ENCODE peak calls at places on chromosomes 4 and X, in nine cellular contexts. One of them, this sample, is unnamed. For H3K4me1, the result is how much of the 10 kb centered on the place peaks cover.

GRCh38 chr4:7165874-7166201 is 26.5 kb upstream of the SORCS2 start:
- DNase-seq in aorta: peak
- DNase-seq in upper lobe of right lung: peak
- DNase-seq in A549: no peak
- DNase-seq in Karpas-422: no peak
- DNase-seq in tibial artery: no peak
- DNase-seq in tibial nerve: peak
- DNase-seq in pancreas: no peak
- DNase-seq in breast epithelium: no peak
- DNase-seq in this sample: no peak

GRCh38 chr4:103482471-103482870 is 237.3 kb downstream of the TACR3 start:
- DNase-seq in breast epithelium: no peak
- DNase-seq in aorta: no peak
- DNase-seq in A549: no peak
- DNase-seq in upper lobe of right lung: no peak
- DNase-seq in tibial nerve: no peak
- DNase-seq in Karpas-422: no peak
- DNase-seq in pancreas: no peak
- DNase-seq in tibial artery: no peak
- DNase-seq in this sample: no peak

GRCh38 chr4:76665139-76665538 is 230.1 kb downstream of the SHROOM3 start:
- DNase-seq in Karpas-422: no peak
- DNase-seq in aorta: no peak
- DNase-seq in breast epithelium: no peak
- DNase-seq in tibial nerve: no peak
- DNase-seq in A549: peak
- DNase-seq in pancreas: no peak
- DNase-seq in tibial artery: no peak
- DNase-seq in upper lobe of right lung: no peak
- DNase-seq in this sample: no peak

GRCh38 chr4:184392748-184393334 is 81.5 kb downstream of the IRF2 start:
- DNase-seq in Karpas-422: no peak
- DNase-seq in A549: no peak
- DNase-seq in tibial nerve: no peak
- DNase-seq in breast epithelium: no peak
- DNase-seq in pancreas: no peak
- DNase-seq in upper lobe of right lung: no peak
- DNase-seq in aorta: no peak
- DNase-seq in tibial artery: peak
- DNase-seq in this sample: no peak

GRCh38 chr4:88690355-88690754 is 7.3 kb downstream of the NAP1L5 start:
- DNase-seq in tibial nerve: no peak
- DNase-seq in tibial artery: no peak
- DNase-seq in breast epithelium: no peak
- DNase-seq in A549: peak
- DNase-seq in pancreas: no peak
- DNase-seq in aorta: no peak
- DNase-seq in upper lobe of right lung: no peak
- DNase-seq in Karpas-422: no peak
- DNase-seq in this sample: no peak

GRCh38 chrX:56564182-56564885 is 907 bp downstream of the UBQLN2 start:
- DNase-seq in breast epithelium: no peak
- DNase-seq in pancreas: no peak
- DNase-seq in tibial nerve: no peak
- DNase-seq in upper lobe of right lung: peak
- DNase-seq in aorta: no peak
- DNase-seq in A549: peak
- DNase-seq in Karpas-422: peak
- DNase-seq in tibial artery: no peak
- DNase-seq in this sample: peak

GRCh38 chr4:90495211-90495610 is 368.0 kb downstream of the CCSER1 start:
- DNase-seq in pancreas: no peak
- DNase-seq in tibial nerve: no peak
- DNase-seq in Karpas-422: no peak
- DNase-seq in tibial artery: no peak
- DNase-seq in breast epithelium: no peak
- DNase-seq in aorta: no peak
- DNase-seq in upper lobe of right lung: no peak
- DNase-seq in A549: no peak
- DNase-seq in this sample: no peak

GRCh38 chrX:70453024-70453618 is 8.5 kb downstream of the DLG3 start:
- DNase-seq in tibial nerve: no peak
- DNase-seq in tibial artery: no peak
- DNase-seq in pancreas: no peak
- DNase-seq in A549: no peak
- DNase-seq in aorta: no peak
- DNase-seq in breast epithelium: no peak
- DNase-seq in Karpas-422: peak
- DNase-seq in upper lobe of right lung: no peak
- DNase-seq in this sample: no peak

GRCh38 chrX:28665778-28666177 is 78.5 kb downstream of the IL1RAPL1 start:
- DNase-seq in Karpas-422: no peak
- DNase-seq in pancreas: no peak
- DNase-seq in tibial artery: no peak
- DNase-seq in A549: no peak
- DNase-seq in upper lobe of right lung: no peak
- DNase-seq in tibial nerve: no peak
- DNase-seq in aorta: no peak
- DNase-seq in breast epithelium: no peak
- DNase-seq in this sample: no peak

GRCh38 chr4:164021947-164022346 is 527.5 kb downstream of the TMA16 start:
- DNase-seq in pancreas: no peak
- DNase-seq in aorta: no peak
- DNase-seq in Karpas-422: no peak
- DNase-seq in breast epithelium: no peak
- DNase-seq in upper lobe of right lung: no peak
- DNase-seq in A549: no peak
- DNase-seq in tibial nerve: no peak
- DNase-seq in tibial artery: no peak
- DNase-seq in this sample: no peak

GRCh38 chr4:172998527-172999469 is 169.8 kb upstream of the GALNT7 start:
- DNase-seq in tibial artery: no peak
- DNase-seq in breast epithelium: no peak
- DNase-seq in upper lobe of right lung: no peak
- DNase-seq in pancreas: no peak
- DNase-seq in Karpas-422: no peak
- DNase-seq in A549: peak
- DNase-seq in aorta: no peak
- DNase-seq in tibial nerve: no peak
- DNase-seq in this sample: no peak

GRCh38 chr4:15100994-15101695 is 98.9 kb downstream of the CPEB2 start:
- DNase-seq in upper lobe of right lung: no peak
- DNase-seq in A549: no peak
- DNase-seq in pancreas: no peak
- DNase-seq in Karpas-422: no peak
- DNase-seq in breast epithelium: no peak
- DNase-seq in tibial nerve: no peak
- DNase-seq in aorta: no peak
- DNase-seq in tibial artery: no peak
- DNase-seq in this sample: no peak

GRCh38 chrX:114675365-114675764 is 91.5 kb downstream of the HTR2C start:
- DNase-seq in tibial artery: no peak
- DNase-seq in aorta: no peak
- DNase-seq in Karpas-422: no peak
- DNase-seq in tibial nerve: no peak
- DNase-seq in breast epithelium: no peak
- DNase-seq in A549: no peak
- DNase-seq in upper lobe of right lung: no peak
- DNase-seq in pancreas: no peak
- DNase-seq in this sample: no peak

GRCh38 chr4:144583658-144584057 is 62.3 kb upstream of the HHIP start:
- DNase-seq in tibial artery: no peak
- DNase-seq in upper lobe of right lung: no peak
- DNase-seq in tibial nerve: no peak
- DNase-seq in breast epithelium: no peak
- DNase-seq in Karpas-422: no peak
- DNase-seq in pancreas: no peak
- DNase-seq in A549: peak
- DNase-seq in aorta: no peak
- DNase-seq in this sample: no peak

GRCh38 chr4:914531-914930 is 17.6 kb downstream of the GAK start:
- DNase-seq in breast epithelium: no peak
- DNase-seq in A549: no peak
- DNase-seq in tibial artery: peak
- DNase-seq in aorta: no peak
- DNase-seq in tibial nerve: no peak
- DNase-seq in Karpas-422: no peak
- DNase-seq in pancreas: peak
- DNase-seq in upper lobe of right lung: no peak
- DNase-seq in this sample: no peak
- H3K4me3 ChIP-seq in breast epithelium: no peak
- H3K4me3 ChIP-seq in A549: no peak
- H3K4me3 ChIP-seq in tibial artery: no peak
- H3K4me3 ChIP-seq in aorta: no peak
- H3K4me3 ChIP-seq in tibial nerve: no peak
- H3K4me3 ChIP-seq in Karpas-422: no peak
- H3K4me3 ChIP-seq in pancreas: no peak
- H3K4me3 ChIP-seq in upper lobe of right lung: no peak
- H3K4me3 ChIP-seq in this sample: no peak

DNA sequence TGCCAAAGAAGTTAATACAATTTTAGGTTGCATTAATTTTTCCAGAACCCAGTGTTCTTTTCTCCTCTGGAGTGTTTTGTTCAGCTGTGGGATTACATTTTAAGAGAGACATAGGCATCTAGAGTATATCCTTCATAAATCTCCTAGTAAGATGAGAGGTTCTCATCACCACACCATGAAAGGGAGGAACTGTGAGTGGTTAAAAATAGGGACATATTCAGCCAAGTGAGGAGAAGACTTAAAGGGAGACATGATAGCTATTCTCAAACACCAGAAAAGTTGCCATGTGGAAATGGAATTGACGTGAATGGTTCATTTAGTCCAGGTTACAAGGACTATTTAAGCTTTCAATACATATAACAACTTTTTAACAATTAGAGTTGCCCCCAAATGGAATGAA is 6.5 kb upstream of the MRPL1 start:
- DNase-seq in tibial artery: no peak
- DNase-seq in Karpas-422: no peak
- DNase-seq in tibial nerve: no peak
- DNase-seq in upper lobe of right lung: no peak
- DNase-seq in aorta: no peak
- DNase-seq in A549: no peak
- DNase-seq in breast epithelium: no peak
- DNase-seq in pancreas: no peak
- DNase-seq in this sample: no peak
- H3K4me1 ChIP-seq in tibial artery: under half
- H3K4me1 ChIP-seq in Karpas-422: under half
- H3K4me1 ChIP-seq in tibial nerve: under half
- H3K4me1 ChIP-seq in upper lobe of right lung: under half
- H3K4me1 ChIP-seq in aorta: under half
- H3K4me1 ChIP-seq in A549: under half
- H3K4me1 ChIP-seq in breast epithelium: under half
- H3K4me1 ChIP-seq in pancreas: under half
- H3K4me1 ChIP-seq in this sample: half or more

DNA sequence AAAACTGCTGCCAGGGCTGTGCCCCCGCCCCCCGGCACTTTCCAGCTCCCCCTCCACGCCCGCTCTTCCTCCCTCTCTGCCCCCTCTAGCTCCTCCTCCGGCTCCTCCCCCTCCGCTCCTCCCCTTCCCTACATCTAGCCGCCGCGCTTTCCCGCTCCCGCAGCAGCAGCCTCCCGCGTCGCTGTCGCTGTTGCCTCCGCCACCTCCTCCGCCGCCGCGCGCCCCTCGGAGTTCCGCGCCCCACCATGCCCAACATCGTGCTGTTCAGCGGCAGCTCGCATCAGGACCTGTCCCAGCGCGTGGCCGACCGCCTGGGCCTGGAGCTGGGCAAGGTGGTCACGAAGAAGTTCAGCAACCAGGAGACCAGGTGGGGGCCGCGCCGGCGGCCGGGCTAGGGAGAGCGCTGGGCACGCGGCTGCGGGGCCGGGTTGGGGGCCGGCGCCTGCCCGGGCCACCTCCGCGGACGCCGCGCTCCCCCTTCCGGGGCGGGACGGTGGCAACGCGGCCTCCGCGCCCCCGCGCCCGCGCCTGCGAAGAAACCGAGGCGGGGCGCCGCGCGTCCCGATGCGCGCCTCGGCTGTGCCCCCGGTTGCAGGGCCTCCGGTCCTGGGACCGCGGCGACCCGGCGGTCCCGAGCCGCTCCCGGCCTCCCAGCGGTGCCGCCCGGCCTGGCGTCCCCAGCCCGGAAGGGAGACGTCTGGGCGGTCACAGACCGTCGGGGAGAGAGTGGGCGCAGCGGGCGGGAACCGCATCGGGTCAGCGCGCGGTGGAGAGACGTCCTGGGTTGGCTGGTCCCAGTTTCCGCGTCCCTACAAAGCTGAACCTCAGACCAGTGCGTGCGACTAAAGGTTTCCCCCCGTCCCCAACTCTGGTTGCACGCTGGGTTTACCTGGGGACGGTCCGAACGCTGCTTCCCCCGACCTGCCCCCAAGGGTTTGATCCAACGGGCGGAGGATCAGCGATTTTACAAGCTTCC is at the start of gene PRPS2:
- DNase-seq in breast epithelium: peak
- DNase-seq in pancreas: peak
- DNase-seq in tibial nerve: peak
- DNase-seq in upper lobe of right lung: peak
- DNase-seq in A549: peak
- DNase-seq in Karpas-422: peak
- DNase-seq in tibial artery: peak
- DNase-seq in aorta: peak
- DNase-seq in this sample: peak
- H3K27ac ChIP-seq in breast epithelium: peak
- H3K27ac ChIP-seq in pancreas: peak
- H3K27ac ChIP-seq in tibial nerve: no peak
- H3K27ac ChIP-seq in upper lobe of right lung: no peak
- H3K27ac ChIP-seq in A549: peak
- H3K27ac ChIP-seq in Karpas-422: no peak
- H3K27ac ChIP-seq in tibial artery: peak
- H3K27ac ChIP-seq in aorta: no peak
- H3K27ac ChIP-seq in this sample: peak

GRCh38 chr4:2937146-2937857 is 25.9 kb downstream of the NOP14 start:
- DNase-seq in A549: peak
- DNase-seq in tibial artery: peak
- DNase-seq in upper lobe of right lung: peak
- DNase-seq in pancreas: peak
- DNase-seq in tibial nerve: no peak
- DNase-seq in aorta: peak
- DNase-seq in Karpas-422: no peak
- DNase-seq in breast epithelium: peak
- DNase-seq in this sample: peak

GRCh38 chr4:2936773-2937145 is 26.4 kb downstream of the NOP14 start:
- DNase-seq in upper lobe of right lung: peak
- DNase-seq in tibial artery: peak
- DNase-seq in Karpas-422: peak
- DNase-seq in pancreas: peak
- DNase-seq in aorta: peak
- DNase-seq in A549: no peak
- DNase-seq in tibial nerve: no peak
- DNase-seq in breast epithelium: peak
- DNase-seq in this sample: peak

GRCh38 chr4:2939383-2940243 is 23.6 kb downstream of the NOP14 start:
- DNase-seq in upper lobe of right lung: peak
- DNase-seq in tibial artery: no peak
- DNase-seq in breast epithelium: peak
- DNase-seq in A549: no peak
- DNase-seq in Karpas-422: no peak
- DNase-seq in tibial nerve: no peak
- DNase-seq in pancreas: peak
- DNase-seq in aorta: peak
- DNase-seq in this sample: no peak

GRCh38 chr4:2938906-2939305 is 24.3 kb downstream of the NOP14 start:
- DNase-seq in aorta: peak
- DNase-seq in tibial artery: peak
- DNase-seq in pancreas: peak
- DNase-seq in breast epithelium: no peak
- DNase-seq in upper lobe of right lung: peak
- DNase-seq in Karpas-422: no peak
- DNase-seq in A549: no peak
- DNase-seq in tibial nerve: no peak
- DNase-seq in this sample: no peak

GRCh38 chr4:2937986-2938385 is 25.2 kb downstream of the NOP14 start:
- DNase-seq in aorta: peak
- DNase-seq in upper lobe of right lung: peak
- DNase-seq in pancreas: peak
- DNase-seq in tibial artery: peak
- DNase-seq in breast epithelium: peak
- DNase-seq in tibial nerve: no peak
- DNase-seq in Karpas-422: no peak
- DNase-seq in A549: no peak
- DNase-seq in this sample: no peak
- H3K4me3 ChIP-seq in aorta: no peak
- H3K4me3 ChIP-seq in upper lobe of right lung: no peak
- H3K4me3 ChIP-seq in pancreas: no peak
- H3K4me3 ChIP-seq in tibial artery: no peak
- H3K4me3 ChIP-seq in breast epithelium: no peak
- H3K4me3 ChIP-seq in tibial nerve: no peak
- H3K4me3 ChIP-seq in Karpas-422: no peak
- H3K4me3 ChIP-seq in A549: no peak
- H3K4me3 ChIP-seq in this sample: no peak

This sample was measured in CD8-positive, alpha-beta T cell.